ENCODE peak calls at places on chromosome 11, in six cellular contexts. O is neural crest cell, D is sigmoid colon, Z is uterus, L is tibial nerve, T is A549. S is an unnamed sample.

GRCh38 chr11:32050256-32050655 is 40.6 kb upstream of the RCN1 start:
- DNase-seq in O (no peak), D (no peak), Z (no peak), L (no peak), T (no peak), S (no peak)

GRCh38 chr11:129331871-129332274 is 43.8 kb upstream of the BARX2 start:
- DNase-seq in O (peak), D (peak), Z (peak), L (peak), T (peak), S (peak)

GRCh38 chr11:69172674-69173073 is 16.9 kb downstream of the SMIM38 start:
- DNase-seq in O (no peak), D (no peak), Z (no peak), L (no peak), T (peak), S (no peak)

GRCh38 chr11:117458275-117459120 is 130.8 kb downstream of the CEP164 start:
- DNase-seq in O (no peak), D (no peak), Z (no peak), L (no peak), T (no peak), S (no peak)

GRCh38 chr11:110491577-110492352 is 62.0 kb downstream of the FDX1 start:
- DNase-seq in O (no peak), D (no peak), Z (no peak), L (no peak), T (no peak), S (no peak)

GRCh38 chr11:65366340-65366773 is 11.8 kb downstream of the TIGD3 start:
- DNase-seq in O (no peak), D (no peak), Z (no peak), L (no peak), T (peak), S (peak)

GRCh38 chr11:16225623-16226022 is 130.7 kb downstream of the SOX6 start:
- DNase-seq in O (no peak), D (no peak), Z (no peak), L (no peak), T (no peak), S (no peak)

GRCh38 chr11:3196161-3197043 is 22.2 kb downstream of the MRGPRG start:
- DNase-seq in O (no peak), D (peak), Z (no peak), L (no peak), T (no peak), S (no peak)

GRCh38 chr11:46506486-46506808 is 87.4 kb downstream of the AMBRA1 start:
- DNase-seq in O (no peak), D (no peak), Z (no peak), L (no peak), T (no peak), S (peak)
- TF ChIP-seq CTCF in O (no peak), D (no peak), Z (no peak), L (no peak), T (no peak), S (no peak)

DNA sequence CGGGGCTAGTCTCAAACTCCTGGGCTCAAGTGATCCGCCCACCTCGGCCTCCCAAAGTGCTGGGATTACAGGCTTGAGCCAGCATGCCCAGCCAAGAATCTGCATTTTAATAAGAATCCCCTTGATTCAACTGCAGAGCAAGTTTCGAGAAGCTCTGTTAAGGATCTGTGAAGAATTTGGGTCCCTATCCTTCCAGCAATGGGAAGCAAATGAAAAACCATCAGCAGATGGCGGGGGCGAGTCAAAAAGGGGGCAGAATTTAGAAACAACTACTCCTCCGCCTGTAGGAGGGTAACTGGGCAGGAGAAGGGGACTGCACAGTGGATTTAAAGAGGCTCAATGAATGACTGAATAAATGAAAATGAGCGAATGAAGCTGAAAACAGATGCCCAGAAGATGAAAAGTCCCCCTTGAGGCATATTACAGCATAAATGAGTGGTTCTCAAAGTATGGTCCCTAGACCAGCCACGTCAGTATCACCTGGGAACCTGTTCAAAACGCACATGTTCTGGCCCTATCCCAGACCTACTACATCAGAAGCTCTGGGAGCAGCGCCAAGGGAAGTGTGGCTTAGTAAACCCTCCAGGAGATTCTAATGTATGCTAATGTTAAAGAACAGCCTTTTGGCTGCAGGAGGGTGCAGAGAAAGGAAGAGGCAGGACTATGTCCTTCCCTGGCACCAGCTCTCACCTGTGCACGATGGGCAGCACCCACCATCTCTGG is 15.0 kb downstream of the VWCE start:
- DNase-seq in O (no peak), D (no peak), Z (no peak), L (no peak), T (no peak), S (no peak)
- TF ChIP-seq CTCF in O (no peak), D (no peak), Z (no peak), L (no peak), T (no peak), S (no peak)

DNA sequence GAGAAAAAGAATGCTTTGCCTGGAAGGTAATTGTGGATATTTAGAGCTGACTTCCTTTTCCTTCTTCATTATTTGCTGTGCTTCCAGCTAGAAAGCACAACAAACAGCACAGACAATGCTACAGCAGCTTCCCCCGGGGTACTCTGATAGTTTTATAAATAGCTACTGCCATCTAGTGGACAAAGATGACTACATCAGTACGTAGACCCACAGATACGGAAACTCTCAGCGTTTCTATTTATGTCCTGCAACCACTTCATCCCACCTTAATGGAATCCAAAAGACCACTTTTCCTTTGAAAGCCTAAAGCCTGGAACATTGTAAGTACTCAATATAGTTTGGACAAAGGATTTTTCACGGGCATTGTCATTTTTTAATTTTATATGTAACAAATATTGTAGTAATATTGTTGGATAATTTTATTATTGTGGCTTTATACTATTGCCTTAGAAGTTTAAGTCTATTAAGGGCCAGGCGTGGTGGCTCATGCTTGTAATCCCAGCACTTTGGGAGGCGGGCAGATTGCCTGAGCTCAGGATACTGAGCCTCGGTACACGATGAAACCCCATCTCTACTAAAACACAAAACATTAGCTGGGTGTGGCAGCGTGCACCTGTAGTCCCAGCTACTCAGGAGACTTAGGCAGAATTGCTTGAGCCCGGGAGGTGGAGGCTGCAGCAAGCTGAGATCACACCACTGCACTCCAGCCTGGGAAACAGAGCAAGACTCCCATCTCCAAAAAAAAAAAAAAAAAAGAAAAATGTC is 7.5 kb downstream of the HSPA8 start:
- DNase-seq in O (peak), D (no peak), Z (no peak), L (no peak), T (peak), S (peak)
- TF ChIP-seq CTCF in O (peak), D (peak), Z (peak), L (peak), T (peak), S (peak)

GRCh38 chr11:7514099-7514725 is 413 bp downstream of the PPFIBP2 start:
- DNase-seq in O (peak), D (peak), Z (no peak), L (no peak), T (no peak), S (no peak)
- TF ChIP-seq CTCF in O (no peak), D (no peak), Z (no peak), L (no peak), T (peak), S (no peak)

DNA sequence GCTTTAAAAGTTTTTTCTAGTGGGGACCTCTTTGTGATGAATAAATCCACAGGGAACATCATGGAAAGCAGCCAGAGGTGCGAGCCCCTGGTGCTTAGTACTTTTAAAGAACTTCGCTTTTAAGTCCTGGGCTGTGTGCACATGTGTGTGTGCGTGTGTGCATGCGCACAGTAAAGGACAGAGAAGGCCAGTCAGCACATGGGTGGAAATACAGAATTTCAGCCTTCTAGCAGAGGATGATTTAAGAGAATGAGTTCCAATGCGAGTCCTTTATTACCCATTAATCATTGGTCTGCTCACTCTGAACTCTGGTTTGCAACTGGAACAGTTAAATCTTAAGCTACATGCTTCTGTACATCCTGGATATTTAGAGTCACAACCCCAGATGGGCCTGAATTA is 18.9 kb downstream of the TEAD1 start:
- DNase-seq in O (no peak), D (no peak), Z (peak), L (no peak), T (peak), S (no peak)
- TF ChIP-seq CTCF in O (no peak), D (no peak), Z (no peak), L (no peak), T (no peak), S (no peak)

GRCh38 chr11:112797072-112797471 is 164.1 kb upstream of the NCAM1 start:
- DNase-seq in O (no peak), D (no peak), Z (no peak), L (no peak), T (no peak), S (no peak)

GRCh38 chr11:112795896-112796686 is 165.1 kb upstream of the NCAM1 start:
- DNase-seq in O (no peak), D (peak), Z (peak), L (no peak), T (no peak), S (no peak)

GRCh38 chr11:112794321-112794720 is 166.9 kb upstream of the NCAM1 start:
- DNase-seq in O (no peak), D (no peak), Z (no peak), L (no peak), T (no peak), S (no peak)

GRCh38 chr11:112795142-112795815 is 165.9 kb upstream of the NCAM1 start:
- DNase-seq in O (peak), D (no peak), Z (no peak), L (no peak), T (peak), S (peak)

GRCh38 chr11:112797653-112798293 is 163.4 kb upstream of the NCAM1 start:
- DNase-seq in O (peak), D (no peak), Z (no peak), L (no peak), T (peak), S (peak)
- TF ChIP-seq CTCF in O (peak), D (no peak), Z (no peak), L (peak), T (no peak), S (peak)

GRCh38 chr11:66637557-66638176 is 836 bp upstream of the RBM4 start:
- DNase-seq in O (no peak), D (peak), Z (no peak), L (no peak), T (no peak), S (no peak)

GRCh38 chr11:66636411-66636810 is 2.1 kb upstream of the RBM4 start:
- DNase-seq in O (no peak), D (no peak), Z (no peak), L (no peak), T (no peak), S (no peak)

GRCh38 chr11:66641834-66642233 is 3.3 kb downstream of the RBM4 start:
- DNase-seq in O (no peak), D (no peak), Z (no peak), L (no peak), T (no peak), S (no peak)

GRCh38 chr11:66638177-66639065 is at the start of gene RBM4:
- DNase-seq in O (peak), D (peak), Z (peak), L (peak), T (peak), S (peak)

GRCh38 chr11:66639066-66639813 is 737 bp downstream of the RBM4 start:
- DNase-seq in O (no peak), D (peak), Z (no peak), L (no peak), T (peak), S (peak)
- TF ChIP-seq CTCF in O (peak), D (no peak), Z (no peak), L (no peak), T (no peak), S (no peak)

DNA sequence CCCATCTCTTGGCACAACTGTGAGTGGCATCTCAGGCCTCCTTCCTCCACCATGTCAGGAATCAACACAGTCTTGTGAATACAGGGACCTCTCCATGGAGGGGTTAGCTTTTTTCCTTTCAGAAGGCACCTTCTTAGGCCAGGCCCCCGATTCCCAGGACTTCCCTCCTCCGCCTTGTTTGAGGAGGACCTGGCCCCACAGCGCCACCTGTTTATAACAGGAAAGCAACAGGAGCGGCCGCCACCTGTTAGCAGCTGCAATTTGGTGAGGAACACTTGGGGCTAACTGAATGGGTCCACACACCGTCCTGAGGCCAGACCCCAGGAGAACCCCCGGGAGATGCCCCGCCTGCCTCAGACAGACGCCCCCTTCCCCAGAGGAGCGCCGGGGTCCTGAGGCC is 3.8 kb upstream of the PKP3 start:
- DNase-seq in O (no peak), D (no peak), Z (no peak), L (no peak), T (no peak), S (no peak)
- TF ChIP-seq CTCF in O (no peak), D (no peak), Z (no peak), L (no peak), T (no peak), S (no peak)

DNA sequence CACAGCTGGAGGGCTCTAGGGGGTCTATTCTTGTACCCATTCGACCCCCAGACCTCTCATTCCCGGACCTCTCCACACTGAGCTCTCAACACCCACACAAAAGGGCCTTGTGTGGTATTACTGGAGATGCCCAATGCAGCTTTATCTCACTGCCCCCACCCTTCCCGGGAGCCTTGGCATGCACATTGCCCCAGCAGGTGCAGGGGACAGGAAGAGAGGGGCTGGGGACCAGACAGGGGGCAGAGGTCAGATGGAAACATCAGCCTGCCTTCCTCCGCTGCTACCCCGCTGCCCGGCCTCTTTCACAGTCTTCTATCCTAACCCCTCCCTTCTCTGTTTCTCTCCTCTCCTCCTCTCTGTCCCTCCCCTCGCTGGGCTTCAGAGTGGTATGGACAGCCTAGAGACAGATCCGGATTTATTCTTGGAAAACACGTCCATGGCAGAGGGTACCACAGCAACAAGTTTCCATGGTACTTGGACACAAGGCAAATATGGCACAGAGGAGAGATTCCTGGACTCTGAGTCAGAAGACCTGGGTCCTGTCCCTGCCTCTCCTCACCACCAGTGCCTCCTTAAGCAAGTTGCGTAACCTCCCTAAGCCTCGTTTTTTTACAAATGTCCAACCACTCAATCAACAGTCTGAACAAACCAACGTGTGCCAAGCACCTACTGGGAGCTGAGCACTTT is 8.3 kb upstream of the IGSF9B start:
- DNase-seq in O (no peak), D (peak), Z (peak), L (no peak), T (peak), S (no peak)
- TF ChIP-seq CTCF in O (no peak), D (no peak), Z (no peak), L (no peak), T (no peak), S (no peak)